ENCODE peak calls at places on chromosomes 13 and 19, in four cellular contexts. K is mesenchymal stem cell, B is IMR-90, Y is H1. T is an unnamed sample.

GRCh38 chr19:47663435-47663910 is 49.7 kb upstream of the EHD2 start:
- DNase-seq in Y (no peak), B (peak; percentile 96), K (peak; percentile 97), T (no peak)

GRCh38 chr19:47507031-47507430 is 7.8 kb downstream of the NAPA start:
- DNase-seq in Y (no peak), B (no peak), K (no peak), T (no peak)

GRCh38 chr13:100208596-100208995 is 119.7 kb downstream of the PCCA start:
- DNase-seq in Y (no peak), K (no peak), B (peak; percentile 2), T (no peak)

GRCh38 chr19:287381-287871 is 3.8 kb downstream of the PLPP2 start:
- DNase-seq in K (no peak), B (no peak), Y (no peak), T (no peak)

GRCh38 chr13:71577127-71577526 is 289.9 kb downstream of the DACH1 start:
- DNase-seq in Y (no peak), B (no peak), K (peak; percentile 38), T (no peak)

GRCh38 chr19:30649934-30650614 is 277.9 kb downstream of the ZNF536 start:
- DNase-seq in K (peak; percentile 41), B (peak; percentile 51), Y (peak; percentile 54), T (peak; percentile 50)

GRCh38 chr13:23378009-23378632 is 55.4 kb downstream of the SACS start:
- DNase-seq in K (peak; percentile 84), B (peak; percentile 99), Y (no peak), T (no peak)

GRCh38 chr19:5996598-5997320 is 18.8 kb upstream of the RANBP3 start:
- DNase-seq in B (no peak), K (no peak), Y (no peak), T (no peak)

GRCh38 chr13:21071894-21072293 is 10.5 kb upstream of the LATS2 start:
- DNase-seq in Y (no peak), B (no peak), K (no peak), T (no peak)

GRCh38 chr13:33409673-33410072 is 124.1 kb upstream of the STARD13 start:
- DNase-seq in B (no peak), K (peak; percentile 20), Y (no peak), T (no peak)

GRCh38 chr13:28489536-28489935 is 5.4 kb downstream of the FLT1 start:
- DNase-seq in K (peak; percentile 81), Y (no peak), B (peak; percentile 45), T (no peak)

GRCh38 chr19:48798937-48799336 is 11.9 kb downstream of the BCAT2 start:
- DNase-seq in K (peak; percentile 39), Y (peak; percentile 65), B (peak; percentile 14), T (no peak)

GRCh38 chr19:38386968-38387549 is 775 bp downstream of the GGN start:
- DNase-seq in K (no peak), B (no peak), Y (no peak), T (no peak)

GRCh38 chr19:46717034-46717715 is at the start of gene PRKD2:
- DNase-seq in K (peak; percentile 85), Y (peak; percentile 100), B (peak; percentile 68), T (peak; percentile 89)

GRCh38 chr19:11576186-11576585 is 1.3 kb downstream of the ACP5 start:
- DNase-seq in B (no peak), K (no peak), Y (no peak), T (no peak)

GRCh38 chr19:35853038-35853756 is 893 bp upstream of the NPHS1 start:
- DNase-seq in B (no peak), Y (no peak), K (no peak), T (no peak)

GRCh38 chr13:110097013-110097412 is 209.9 kb downstream of the COL4A1 start:
- DNase-seq in B (peak; percentile 49), K (no peak), Y (no peak), T (no peak)

GRCh38 chr19:2503521-2504109 is 27.7 kb downstream of the GADD45B start:
- DNase-seq in B (peak; percentile 78), Y (no peak), K (peak; percentile 77), T (no peak)

GRCh38 chr19:38709671-38710415 is 34.4 kb downstream of the CAPN12 start:
- DNase-seq in Y (no peak), B (no peak), K (no peak), T (no peak)

GRCh38 chr13:47397739-47398138 is 500.9 kb upstream of the HTR2A start:
- DNase-seq in B (peak; percentile 80), Y (no peak), K (peak; percentile 37), T (no peak)

GRCh38 chr13:73018336-73018735 is 40.5 kb upstream of the KLF5 start:
- DNase-seq in B (peak; percentile 50), Y (no peak), K (no peak), T (no peak)

GRCh38 chr19:49489601-49490167 is 2.3 kb downstream of the RPL13A start:
- DNase-seq in Y (no peak), B (no peak), K (no peak), T (no peak)

GRCh38 chr19:6156033-6156432 is 20.6 kb downstream of the ACSBG2 start:
- DNase-seq in K (no peak), Y (no peak), B (no peak), T (no peak)

GRCh38 chr13:19845758-19846157 is 17.7 kb downstream of the ZMYM5 start:
- DNase-seq in B (peak; percentile 99), K (peak; percentile 92), Y (no peak), T (no peak)

GRCh38 chr13:47112900-47113299 is 216.0 kb upstream of the HTR2A start:
- DNase-seq in Y (no peak), K (no peak), B (no peak), T (no peak)

GRCh38 chr19:51098366-51099069 is 9.7 kb downstream of the CTU1 start:
- DNase-seq in K (no peak), B (no peak), Y (no peak), T (no peak)

GRCh38 chr13:73952683-73953082 is 181.5 kb downstream of the KLF12 start:
- DNase-seq in K (peak; percentile 66), B (peak; percentile 86), Y (no peak), T (no peak)

GRCh38 chr19:8371011-8371804 is 7.3 kb downstream of the ANGPTL4 start:
- DNase-seq in Y (no peak), K (no peak), B (no peak), T (no peak)

GRCh38 chr13:67139551-67139950 is 90.6 kb downstream of the PCDH9 start:
- DNase-seq in K (no peak), Y (no peak), B (no peak), T (no peak)

GRCh38 chr19:55626350-55626749 is 2.0 kb upstream of the ZNF784 start:
- DNase-seq in Y (no peak), B (no peak), K (no peak), T (no peak)

GRCh38 chr19:55152017-55152416 is 3.0 kb upstream of the TNNT1 start:
- DNase-seq in K (no peak), Y (no peak), B (no peak), T (no peak)

GRCh38 chr19:40576181-40576584 is 490 bp upstream of the SHKBP1 start:
- DNase-seq in B (no peak), Y (peak; percentile 70), K (no peak), T (no peak)

GRCh38 chr19:39631626-39632025 is 24.1 kb upstream of the LGALS16 start:
- DNase-seq in B (no peak), K (no peak), Y (no peak), T (no peak)

GRCh38 chr13:26050568-26051230 is 1.1 kb downstream of the SHISA2 start:
- DNase-seq in B (no peak), Y (peak; percentile 80), K (peak; percentile 51), T (peak; percentile 30)

GRCh38 chr19:33227870-33228599 is 2.4 kb upstream of the SLC7A10 start:
- DNase-seq in B (no peak), K (peak; percentile 15), Y (no peak), T (no peak)

GRCh38 chr19:33227242-33227650 is 1.6 kb upstream of the SLC7A10 start:
- DNase-seq in K (peak; percentile 48), B (peak; percentile 6), Y (no peak), T (no peak)

GRCh38 chr19:33225458-33225925 is at the start of gene SLC7A10:
- DNase-seq in Y (no peak), B (no peak), K (no peak), T (no peak)

GRCh38 chr19:33224694-33225457 is 774 bp downstream of the SLC7A10 start:
- DNase-seq in B (no peak), Y (no peak), K (no peak), T (no peak)

DNA sequence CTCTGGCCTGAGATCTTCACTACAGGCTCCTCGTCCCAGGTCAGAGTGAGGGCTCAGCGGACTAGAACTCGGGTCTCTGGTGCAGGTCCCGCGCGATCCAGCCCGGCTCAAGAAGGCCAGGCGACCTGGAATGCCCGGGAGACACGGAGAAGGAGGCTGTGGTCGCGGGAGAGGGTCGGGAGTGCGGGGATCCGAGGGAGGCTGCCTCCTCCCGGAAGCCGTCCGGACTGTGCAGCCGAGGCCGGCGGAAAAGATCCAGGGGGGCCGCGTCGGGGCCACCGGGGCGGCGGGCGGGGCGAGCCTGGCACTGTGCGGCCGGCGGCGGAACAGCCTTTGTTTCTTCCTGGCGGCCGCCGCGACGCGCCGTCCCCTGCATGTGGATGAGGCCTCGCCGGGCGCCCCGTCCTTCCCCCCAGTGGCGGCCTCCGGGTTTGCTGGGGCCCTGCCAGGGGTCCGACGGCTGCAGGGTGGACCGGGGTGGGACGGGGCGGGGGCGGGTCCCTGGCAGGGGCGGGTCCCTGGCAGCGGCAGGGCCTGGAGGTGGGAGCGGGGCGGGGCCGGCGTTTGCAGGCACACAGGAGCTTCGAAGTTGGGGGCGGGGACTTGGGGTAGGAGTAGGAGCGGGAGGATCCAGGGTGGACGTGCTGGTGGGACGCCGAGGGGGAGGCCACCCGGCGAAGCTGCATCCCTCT is 1.0 kb upstream of the SLC7A10 start:
- DNase-seq in K (peak; percentile 15), Y (peak; percentile 87), B (no peak), T (no peak)
- H3K9ac ChIP-seq in K (no peak overlapping the region), Y (no peak overlapping the region), B (no peak overlapping the region), T (no peak overlapping the region)

GRCh38 chr13:99158846-99159245 is 41.8 kb upstream of the UBAC2 start:
- DNase-seq in Y (no peak), B (no peak), K (no peak), T (no peak)
- H3K14ac ChIP-seq in Y (no peak overlapping the region), B (no peak overlapping the region), K (no peak overlapping the region), T (no peak overlapping the region)

GRCh38 chr13:113840541-113841354 is 23.1 kb downstream of the GAS6 start:
- DNase-seq in B (no peak), K (no peak), Y (no peak), T (no peak)

GRCh38 chr13:113839536-113840204 is 24.2 kb downstream of the GAS6 start:
- DNase-seq in K (no peak), Y (no peak), B (no peak), T (no peak)

GRCh38 chr13:113837554-113838355 is 26.1 kb downstream of the GAS6 start:
- DNase-seq in K (peak; percentile 98), B (peak; percentile 98), Y (no peak), T (no peak)

GRCh38 chr13:113836917-113837553 is 26.8 kb downstream of the GAS6 start:
- DNase-seq in B (peak; percentile 85), K (peak; percentile 95), Y (no peak), T (no peak)

DNA sequence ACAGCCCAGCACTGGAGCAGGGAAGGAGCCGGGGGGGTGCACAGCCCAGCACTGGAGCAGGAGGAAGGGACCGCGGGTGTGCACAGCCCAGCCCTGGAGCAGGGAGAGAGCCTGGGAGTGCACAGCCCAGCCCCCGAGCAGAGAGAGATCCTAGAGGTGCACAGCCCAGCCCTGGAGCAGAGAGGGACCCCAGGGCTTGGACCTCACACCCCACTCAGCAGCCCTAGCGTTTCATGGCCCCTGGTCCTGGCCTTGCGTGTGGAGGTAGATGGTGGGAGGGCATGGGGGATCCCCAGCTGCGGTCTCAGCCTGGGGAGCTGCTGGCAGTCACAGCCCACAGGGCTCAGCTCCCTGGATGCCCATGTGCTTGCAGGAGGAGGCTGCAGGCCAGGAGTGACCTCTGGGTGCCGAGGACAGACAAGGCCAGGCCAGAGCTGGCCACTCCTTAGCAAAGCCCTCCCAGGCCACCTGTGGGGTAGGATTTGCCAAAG is 25.1 kb downstream of the GAS6 start:
- DNase-seq in K (no peak), Y (no peak), B (no peak), T (no peak)
- H3K9ac ChIP-seq in K (peak overlapping the region; percentile 95), Y (no peak overlapping the region), B (peak overlapping the region; percentile 68), T (no peak overlapping the region)

GRCh38 chr13:43303040-43303729 is 279.8 kb downstream of the DNAJC15 start:
- DNase-seq in B (peak; percentile 70), K (peak; percentile 69), Y (peak; percentile 72), T (peak; percentile 42)
- H3K14ac ChIP-seq in B (peak overlapping the region; percentile 29), K (no peak overlapping the region), Y (no peak overlapping the region), T (no peak overlapping the region)